ENCODE peak calls at places on chromosomes 11 and 22, in five cellular contexts. N is neural progenitor cell, A is psoas muscle, Y is H9, O is neural crest cell. V is an unnamed sample.

GRCh38 chr11:134062255-134063030 is 6.4 kb upstream of the JAM3 start:
- DNase-seq in N (no peak), A (no peak), Y (no peak), O (no peak), V (no peak)

GRCh38 chr22:23532756-23533155 is 47.3 kb downstream of the IGLL1 start:
- DNase-seq in N (no peak), A (no peak), Y (peak; percentile 21), O (no peak), V (peak; percentile 23)

GRCh38 chr22:26585104-26585790 is 4.7 kb downstream of the TPST2 start:
- DNase-seq in N (no peak), A (peak; percentile 69), Y (no peak), O (no peak), V (no peak)

GRCh38 chr22:30763815-30764686 is 69.4 kb downstream of the OSBP2 start:
- DNase-seq in N (peak; percentile 88), A (peak; percentile 21), Y (peak; percentile 80), O (peak; percentile 51), V (peak; percentile 24)

GRCh38 chr11:2997406-2997805 is 5.3 kb upstream of the NAP1L4 start:
- DNase-seq in N (no peak), A (no peak), Y (no peak), O (no peak), V (no peak)

GRCh38 chr11:112128483-112129121 is 35.3 kb downstream of the IL18 start:
- DNase-seq in N (no peak), A (peak; percentile 75), Y (no peak), O (no peak), V (peak; percentile 81)

GRCh38 chr22:26709617-26710390 is 52.4 kb downstream of the MIAT start:
- DNase-seq in N (no peak), A (no peak), Y (no peak), O (no peak), V (no peak)

GRCh38 chr22:28820885-28821284 is 20.5 kb upstream of the XBP1 start:
- DNase-seq in N (no peak), A (no peak), Y (no peak), O (no peak), V (no peak)

GRCh38 chr22:40040927-40041326 is 46.2 kb downstream of the FAM83F start:
- DNase-seq in N (no peak), A (peak; percentile 33), Y (no peak), O (no peak), V (no peak)

GRCh38 chr11:36265793-36266628 is 23.2 kb downstream of the COMMD9 start:
- DNase-seq in N (peak; percentile 84), A (peak; percentile 42), Y (peak; percentile 76), O (peak; percentile 68), V (no peak)

GRCh38 chr11:70433038-70433437 is 34.7 kb downstream of the CTTN start:
- DNase-seq in N (no peak), A (no peak), Y (no peak), O (no peak), V (no peak)

GRCh38 chr22:35518781-35519180 is 21.9 kb upstream of the RASD2 start:
- DNase-seq in N (no peak), A (no peak), Y (no peak), O (no peak), V (no peak)

GRCh38 chr11:17350455-17351170 is 987 bp upstream of the NCR3LG1 start:
- DNase-seq in N (no peak), A (no peak), Y (no peak), O (no peak), V (no peak)

GRCh38 chr11:6414874-6415328 is 4.0 kb downstream of the APBB1 start:
- DNase-seq in N (no peak), A (no peak), Y (no peak), O (no peak), V (no peak)

GRCh38 chr11:6418199-6418957 is 516 bp downstream of the APBB1 start:
- DNase-seq in N (peak; percentile 76), A (no peak), Y (peak; percentile 64), O (peak; percentile 52), V (peak; percentile 49)

GRCh38 chr11:6420677-6421076 is 1.8 kb upstream of the APBB1 start:
- DNase-seq in N (no peak), A (no peak), Y (no peak), O (no peak), V (no peak)

GRCh38 chr11:6413791-6414231 is 5.1 kb downstream of the APBB1 start:
- DNase-seq in N (no peak), A (no peak), Y (no peak), O (no peak), V (no peak)

DNA sequence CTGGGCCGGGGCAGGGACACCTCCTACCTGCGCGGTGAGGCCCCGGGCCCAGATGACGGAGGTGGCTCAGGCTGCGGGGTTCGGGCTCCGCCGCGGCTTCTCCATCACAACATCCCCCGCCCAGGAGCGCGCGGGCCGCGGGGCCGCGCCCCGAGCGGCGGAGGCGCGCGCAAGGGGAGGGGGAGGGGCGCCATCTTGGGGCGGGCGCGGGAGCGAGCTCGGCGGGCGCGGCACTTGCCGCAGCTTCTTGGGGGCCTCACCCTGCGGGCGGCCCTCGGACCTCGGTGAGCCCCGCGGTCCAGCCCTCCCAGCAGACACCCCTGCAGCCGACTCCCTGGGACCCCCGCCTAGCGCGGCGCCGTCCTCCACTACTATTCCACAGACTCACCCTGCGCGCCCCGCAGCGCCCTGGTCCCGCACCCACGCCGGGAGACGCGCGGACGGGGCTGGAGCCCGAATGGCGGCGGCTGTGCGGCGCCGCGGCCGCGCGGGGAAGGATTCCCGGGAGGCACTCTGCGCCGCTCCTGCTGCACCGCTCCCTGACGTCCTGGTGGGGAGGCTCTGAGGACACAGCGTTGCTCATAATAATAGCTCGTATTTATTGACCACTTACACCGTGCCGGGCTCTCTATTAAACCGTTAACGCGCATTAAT is at the start of gene APBB1:
- DNase-seq in N (peak; percentile 89), A (peak; percentile 77), Y (peak; percentile 66), O (peak; percentile 67), V (peak; percentile 78)
- TF ChIP-seq CTCF in N (peak; percentile 12), A (peak; percentile 18), Y (no peak), O (peak; percentile 31), V (no peak)

DNA sequence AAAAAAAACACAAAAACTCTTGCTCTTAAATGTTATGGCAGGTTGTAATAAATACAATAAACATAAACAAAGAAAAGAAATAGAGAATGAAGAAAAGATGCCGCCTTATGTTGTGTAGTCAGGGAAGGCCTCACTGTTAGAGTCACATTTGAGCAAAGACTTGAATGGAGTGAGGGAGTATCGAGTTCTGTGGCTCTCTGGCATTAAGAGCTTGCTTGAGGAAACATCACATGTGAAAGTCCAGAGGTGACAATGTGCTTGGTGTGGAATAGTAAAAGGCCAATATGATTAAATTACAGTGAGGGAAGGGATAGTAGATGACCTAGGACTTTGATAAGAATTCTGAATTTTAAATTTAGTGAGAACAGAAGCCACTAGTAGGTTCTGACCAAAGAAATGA is 139.4 kb downstream of the ATG16L2 start:
- DNase-seq in N (no peak), A (no peak), Y (no peak), O (no peak), V (no peak)
- TF ChIP-seq CTCF in N (no peak), A (no peak), Y (no peak), O (no peak), V (no peak)

GRCh38 chr22:21727768-21728167 is 7.8 kb downstream of the YPEL1 start:
- DNase-seq in N (no peak), A (no peak), Y (no peak), O (no peak), V (no peak)

GRCh38 chr22:21727159-21727558 is 8.4 kb downstream of the YPEL1 start:
- DNase-seq in N (no peak), A (no peak), Y (no peak), O (no peak), V (no peak)

GRCh38 chr22:21728270-21728669 is 7.3 kb downstream of the YPEL1 start:
- DNase-seq in N (no peak), A (no peak), Y (no peak), O (no peak), V (no peak)

GRCh38 chr22:21725956-21726649 is 9.5 kb downstream of the YPEL1 start:
- DNase-seq in N (no peak), A (no peak), Y (no peak), O (no peak), V (no peak)

GRCh38 chr22:21726650-21727049 is 8.9 kb downstream of the YPEL1 start:
- DNase-seq in N (peak; percentile 81), A (no peak), Y (peak; percentile 89), O (peak; percentile 31), V (no peak)
- TF ChIP-seq CTCF in N (peak; percentile 56), A (no peak), Y (peak; percentile 70), O (peak; percentile 62), V (no peak)

GRCh38 chr22:49024775-49025440 is 802.8 kb downstream of the BRD1 start:
- DNase-seq in N (no peak), A (no peak), Y (no peak), O (no peak), V (no peak)

GRCh38 chr22:49027122-49027670 is 800.5 kb downstream of the BRD1 start:
- DNase-seq in N (no peak), A (no peak), Y (no peak), O (no peak), V (peak; percentile 20)

GRCh38 chr22:49025791-49026475 is 801.7 kb downstream of the BRD1 start:
- DNase-seq in N (no peak), A (no peak), Y (no peak), O (no peak), V (no peak)

GRCh38 chr22:49028111-49028510 is 799.6 kb downstream of the BRD1 start:
- DNase-seq in N (no peak), A (no peak), Y (no peak), O (no peak), V (no peak)

DNA sequence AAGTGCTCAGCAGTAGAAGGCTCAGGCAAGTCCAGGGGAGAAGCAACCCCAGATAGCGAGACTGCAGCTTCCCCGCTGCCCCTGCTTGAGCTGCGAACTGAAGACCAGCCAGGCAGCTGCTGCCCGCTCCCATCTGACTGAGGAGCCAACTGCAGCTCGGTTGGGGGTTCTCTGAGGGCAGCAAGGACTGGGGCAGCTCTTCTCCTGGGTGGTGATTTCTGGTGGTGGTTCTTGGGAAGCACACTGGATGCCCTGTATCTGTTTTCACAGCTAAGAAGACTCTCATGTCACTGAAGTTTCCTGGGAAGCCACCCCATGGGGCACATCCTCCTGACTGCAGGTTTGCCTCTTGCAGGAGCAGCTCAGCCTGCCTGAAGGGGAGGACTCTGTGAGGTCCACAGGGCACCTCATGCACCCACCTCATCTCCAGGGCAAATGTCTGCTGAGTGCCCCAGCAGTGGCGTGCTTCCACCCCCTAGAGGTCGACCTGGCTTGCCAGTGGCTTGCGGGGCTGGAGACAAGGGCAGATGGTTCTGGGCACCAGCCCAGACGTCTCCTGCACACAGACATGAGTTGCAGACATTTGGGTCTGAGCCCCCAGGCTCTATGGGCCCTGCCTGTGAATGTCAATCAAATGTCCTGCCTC is 801.1 kb downstream of the BRD1 start:
- DNase-seq in N (peak; percentile 45), A (no peak), Y (peak; percentile 58), O (no peak), V (peak; percentile 21)
- TF ChIP-seq CTCF in N (peak; percentile 44), A (no peak), Y (peak; percentile 64), O (peak; percentile 21), V (no peak)

DNA sequence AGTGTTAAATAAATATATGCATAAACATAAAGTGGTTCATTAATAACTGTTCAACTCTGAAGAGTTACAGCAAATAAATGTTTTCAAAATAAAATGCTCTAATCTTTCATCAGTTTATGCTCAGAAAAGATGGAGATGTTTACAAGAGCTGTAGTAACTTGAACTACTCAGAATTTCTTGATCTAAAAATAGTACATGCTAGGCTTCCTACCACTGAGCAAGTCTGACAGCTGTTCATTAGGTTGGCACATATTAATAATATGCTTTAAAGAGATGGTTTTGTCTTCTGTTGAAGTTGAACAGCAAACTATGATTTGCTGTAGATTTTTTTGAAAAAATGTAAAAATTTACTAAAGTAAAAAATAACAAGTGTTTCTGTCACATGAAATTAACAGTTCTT is 10.8 kb upstream of the SLN start:
- DNase-seq in N (no peak), A (no peak), Y (no peak), O (no peak), V (no peak)
- TF ChIP-seq CTCF in N (no peak), A (no peak), Y (no peak), O (no peak), V (no peak)